ENCODE peak calls at places on chromosome 19, in nine cellular contexts. F is AG08395; H is hepatocyte; Z is HS-27A; U is caudate nucleus; S is anterior cingulate cortex; M is activated naive CD4-positive, alpha-beta T cell treated with anti-CD3 and anti-CD28 coated beads, Interleukin-2, amount 50 U/mL, for 72 hours; B is DMS79 treated with DMSO at 0.1 percent for 48 hours; N is midbrain. W is an unnamed sample.

GRCh38 chr19:6632002-6632621 is 37.8 kb downstream of the TNFSF14 start:
- DNase-seq in Z (peak; percentile 35), S (peak; percentile 7), H (peak; percentile 88), F (peak; percentile 64), U (peak; percentile 46), B (peak; percentile 58), M (peak; percentile 90), N (peak; percentile 78), W (peak; percentile 74)

GRCh38 chr19:11963566-11964355 is 1.1 kb upstream of the ZNF763 start:
- DNase-seq in S (peak; percentile 47), N (peak; percentile 85), H (peak; percentile 85), B (peak; percentile 72), M (peak; percentile 77), F (peak; percentile 75), Z (no peak), U (peak; percentile 51), W (peak; percentile 74)

GRCh38 chr19:10577951-10578350 is 9.2 kb downstream of the AP1M2 start:
- DNase-seq in N (no peak), H (no peak), U (no peak), M (no peak), S (no peak), F (no peak), Z (no peak), B (no peak), W (no peak)

GRCh38 chr19:29040951-29041350 is 172.0 kb downstream of the UQCRFS1 start:
- DNase-seq in S (no peak), Z (no peak), B (no peak), H (no peak), U (no peak), N (no peak), F (no peak), M (no peak), W (no peak)

GRCh38 chr19:41327076-41327475 is 17.1 kb downstream of the CCDC97 start:
- DNase-seq in S (peak; percentile 40), F (no peak), U (no peak), M (no peak), H (no peak), N (no peak), Z (no peak), B (no peak), W (no peak)

GRCh38 chr19:43429395-43429794 is 14.7 kb downstream of the TEX101 start:
- DNase-seq in Z (no peak), H (no peak), S (no peak), F (no peak), B (no peak), U (no peak), N (no peak), M (no peak), W (no peak)

GRCh38 chr19:48558018-48558684 is 6.2 kb downstream of the SULT2B1 start:
- DNase-seq in Z (no peak), U (no peak), B (no peak), H (peak; percentile 93), S (no peak), N (no peak), M (no peak), F (peak; percentile 75), W (no peak)

GRCh38 chr19:42311612-42312160 is 1.4 kb upstream of the TMEM145 start:
- DNase-seq in M (no peak), N (no peak), B (no peak), Z (no peak), U (no peak), S (no peak), H (no peak), F (no peak), W (no peak)

GRCh38 chr19:42560731-42561130 is 32.5 kb upstream of the CEACAM1 start:
- DNase-seq in N (no peak), F (no peak), M (no peak), Z (no peak), H (no peak), B (no peak), S (no peak), U (no peak), W (no peak)

GRCh38 chr19:34208485-34208884 is 36.2 kb downstream of the LSM14A start:
- DNase-seq in Z (no peak), S (no peak), F (no peak), M (no peak), N (no peak), U (no peak), B (no peak), H (no peak), W (no peak)

GRCh38 chr19:45645068-45645630 is 6.0 kb upstream of the EML2 start:
- DNase-seq in F (no peak), U (peak; percentile 95), N (peak; percentile 96), S (peak; percentile 91), Z (no peak), M (no peak), B (no peak), H (no peak), W (peak; percentile 98)

GRCh38 chr19:279656-280055 is 11.5 kb downstream of the PLPP2 start:
- DNase-seq in F (no peak), M (no peak), H (no peak), Z (no peak), N (no peak), B (no peak), U (no peak), S (no peak), W (no peak)

GRCh38 chr19:10975374-10976036 is 14.7 kb downstream of the SMARCA4 start:
- DNase-seq in U (no peak), B (no peak), M (no peak), F (peak; percentile 80), S (no peak), N (no peak), H (peak; percentile 47), Z (no peak), W (no peak)

GRCh38 chr19:32018014-32018413 is 327.4 kb upstream of the ZNF507 start:
- DNase-seq in N (no peak), B (no peak), S (no peak), H (peak; percentile 49), F (peak; percentile 12), U (no peak), M (no peak), Z (no peak), W (no peak)

GRCh38 chr19:32350492-32350891 is 5.1 kb downstream of the ZNF507 start:
- DNase-seq in M (no peak), B (no peak), Z (no peak), H (peak; percentile 40), U (no peak), S (no peak), F (no peak), N (no peak), W (no peak)

GRCh38 chr19:14479985-14480694 is 5.0 kb upstream of the PTGER1 start:
- DNase-seq in F (peak; percentile 45), H (no peak), S (no peak), N (no peak), U (no peak), Z (no peak), B (no peak), M (peak; percentile 96), W (no peak)

GRCh38 chr19:24159707-24160106 is 72.7 kb downstream of the ZNF254 start:
- DNase-seq in M (no peak), F (no peak), H (peak; percentile 25), Z (no peak), S (no peak), N (no peak), B (no peak), U (no peak), W (no peak)

GRCh38 chr19:4830768-4831265 is 695 bp downstream of the TICAM1 start:
- DNase-seq in F (no peak), Z (no peak), H (no peak), B (no peak), M (no peak), N (no peak), S (no peak), U (no peak), W (no peak)